ENCODE peak calls at places on chromosomes 2 and 18, in eight cellular contexts. One of them, this sample, is unnamed.

GRCh38 chr2:175048275-175048674 is 43.1 kb upstream of the CHN1 start:
- DNase-seq in foreskin keratinocyte: no peak
- DNase-seq in memory B cell: no peak
- DNase-seq in AG10803: no peak
- DNase-seq in breast epithelium: no peak
- DNase-seq in stimulated activated naive B cell treated with anti-CD40 and anti-IgM and Interleukin-4, amounts not matched to agents 10 μg/mL and 1 μg/mL and 100 μg/mL, for 72 hours: no peak
- DNase-seq in hepatic stellate cell: no peak
- DNase-seq in DMS153: no peak
- DNase-seq in this sample: no peak

GRCh38 chr2:18309188-18309587 is 251.3 kb downstream of the RDH14 start:
- DNase-seq in hepatic stellate cell: no peak
- DNase-seq in breast epithelium: no peak
- DNase-seq in stimulated activated naive B cell treated with anti-CD40 and anti-IgM and Interleukin-4, amounts not matched to agents 10 μg/mL and 1 μg/mL and 100 μg/mL, for 72 hours: no peak
- DNase-seq in AG10803: no peak
- DNase-seq in DMS153: no peak
- DNase-seq in memory B cell: no peak
- DNase-seq in foreskin keratinocyte: no peak
- DNase-seq in this sample: no peak

GRCh38 chr18:48228841-48229240 is 180.3 kb downstream of the ZBTB7C start:
- DNase-seq in foreskin keratinocyte: no peak
- DNase-seq in hepatic stellate cell: no peak
- DNase-seq in memory B cell: no peak
- DNase-seq in stimulated activated naive B cell treated with anti-CD40 and anti-IgM and Interleukin-4, amounts not matched to agents 10 μg/mL and 1 μg/mL and 100 μg/mL, for 72 hours: no peak
- DNase-seq in AG10803: no peak
- DNase-seq in breast epithelium: no peak
- DNase-seq in DMS153: no peak
- DNase-seq in this sample: no peak

GRCh38 chr2:202161106-202161836 is 77.1 kb downstream of the SUMO1 start:
- DNase-seq in hepatic stellate cell: no peak
- DNase-seq in DMS153: no peak
- DNase-seq in stimulated activated naive B cell treated with anti-CD40 and anti-IgM and Interleukin-4, amounts not matched to agents 10 μg/mL and 1 μg/mL and 100 μg/mL, for 72 hours: no peak
- DNase-seq in breast epithelium: no peak
- DNase-seq in memory B cell: no peak
- DNase-seq in foreskin keratinocyte: peak; percentile 44
- DNase-seq in AG10803: peak; percentile 59
- DNase-seq in this sample: peak; percentile 25

GRCh38 chr2:119431976-119432881 is 575 bp downstream of the TMEM37 start:
- DNase-seq in foreskin keratinocyte: no peak
- DNase-seq in memory B cell: no peak
- DNase-seq in AG10803: peak; percentile 26
- DNase-seq in stimulated activated naive B cell treated with anti-CD40 and anti-IgM and Interleukin-4, amounts not matched to agents 10 μg/mL and 1 μg/mL and 100 μg/mL, for 72 hours: no peak
- DNase-seq in DMS153: no peak
- DNase-seq in hepatic stellate cell: peak; percentile 42
- DNase-seq in breast epithelium: no peak
- DNase-seq in this sample: no peak

GRCh38 chr18:78788161-78788560 is 191.5 kb upstream of the SALL3 start:
- DNase-seq in stimulated activated naive B cell treated with anti-CD40 and anti-IgM and Interleukin-4, amounts not matched to agents 10 μg/mL and 1 μg/mL and 100 μg/mL, for 72 hours: no peak
- DNase-seq in AG10803: no peak
- DNase-seq in DMS153: no peak
- DNase-seq in breast epithelium: no peak
- DNase-seq in memory B cell: no peak
- DNase-seq in foreskin keratinocyte: no peak
- DNase-seq in hepatic stellate cell: no peak
- DNase-seq in this sample: no peak

GRCh38 chr2:21333249-21333648 is 209.5 kb downstream of the TDRD15 start:
- DNase-seq in stimulated activated naive B cell treated with anti-CD40 and anti-IgM and Interleukin-4, amounts not matched to agents 10 μg/mL and 1 μg/mL and 100 μg/mL, for 72 hours: no peak
- DNase-seq in memory B cell: no peak
- DNase-seq in foreskin keratinocyte: no peak
- DNase-seq in breast epithelium: no peak
- DNase-seq in DMS153: no peak
- DNase-seq in hepatic stellate cell: no peak
- DNase-seq in AG10803: no peak
- DNase-seq in this sample: no peak

GRCh38 chr18:70058916-70059315 is 111.2 kb upstream of the CD226 start:
- DNase-seq in stimulated activated naive B cell treated with anti-CD40 and anti-IgM and Interleukin-4, amounts not matched to agents 10 μg/mL and 1 μg/mL and 100 μg/mL, for 72 hours: no peak
- DNase-seq in memory B cell: no peak
- DNase-seq in foreskin keratinocyte: no peak
- DNase-seq in breast epithelium: no peak
- DNase-seq in AG10803: no peak
- DNase-seq in DMS153: no peak
- DNase-seq in hepatic stellate cell: no peak
- DNase-seq in this sample: no peak

GRCh38 chr18:78579854-78580577 is 399.6 kb upstream of the SALL3 start:
- DNase-seq in foreskin keratinocyte: no peak
- DNase-seq in AG10803: no peak
- DNase-seq in DMS153: no peak
- DNase-seq in memory B cell: no peak
- DNase-seq in stimulated activated naive B cell treated with anti-CD40 and anti-IgM and Interleukin-4, amounts not matched to agents 10 μg/mL and 1 μg/mL and 100 μg/mL, for 72 hours: no peak
- DNase-seq in hepatic stellate cell: no peak
- DNase-seq in breast epithelium: no peak
- DNase-seq in this sample: no peak

GRCh38 chr2:19942199-19942598 is 40.4 kb upstream of the TTC32 start:
- DNase-seq in memory B cell: no peak
- DNase-seq in foreskin keratinocyte: no peak
- DNase-seq in AG10803: no peak
- DNase-seq in breast epithelium: no peak
- DNase-seq in hepatic stellate cell: no peak
- DNase-seq in DMS153: no peak
- DNase-seq in stimulated activated naive B cell treated with anti-CD40 and anti-IgM and Interleukin-4, amounts not matched to agents 10 μg/mL and 1 μg/mL and 100 μg/mL, for 72 hours: no peak
- DNase-seq in this sample: no peak